ENCODE peak calls at places on chromosomes 4 and X, in ten cellular contexts. One of them, this sample, is unnamed.

GRCh38 chr4:4217123-4217522 is 9.6 kb downstream of the OTOP1 start:
- DNase-seq in A549: no peak
- DNase-seq in lower lobe of right lung: no peak
- DNase-seq in Peyer's patch: no peak
- DNase-seq in AG04449: no peak
- DNase-seq in PC-9: no peak
- DNase-seq in heart right ventricle: no peak
- DNase-seq in uterus: no peak
- DNase-seq in neural crest cell: no peak
- DNase-seq in ovary: no peak
- DNase-seq in this sample: no peak

GRCh38 chr4:110073045-110073845 is 125.2 kb downstream of the ELOVL6 start:
- DNase-seq in A549: no peak
- DNase-seq in lower lobe of right lung: no peak
- DNase-seq in Peyer's patch: no peak
- DNase-seq in AG04449: no peak
- DNase-seq in PC-9: no peak
- DNase-seq in heart right ventricle: peak
- DNase-seq in uterus: no peak
- DNase-seq in neural crest cell: no peak
- DNase-seq in ovary: no peak
- DNase-seq in this sample: no peak

GRCh38 chr4:54233697-54234496 is 4.8 kb downstream of the PDGFRA start:
- DNase-seq in A549: peak
- DNase-seq in lower lobe of right lung: peak
- DNase-seq in Peyer's patch: peak
- DNase-seq in AG04449: no peak
- DNase-seq in PC-9: no peak
- DNase-seq in heart right ventricle: peak
- DNase-seq in uterus: peak
- DNase-seq in neural crest cell: peak
- DNase-seq in ovary: peak
- DNase-seq in this sample: peak

GRCh38 chrX:8844157-8844556 is 43.0 kb upstream of the FAM9A start:
- DNase-seq in A549: no peak
- DNase-seq in lower lobe of right lung: no peak
- DNase-seq in Peyer's patch: no peak
- DNase-seq in AG04449: no peak
- DNase-seq in PC-9: peak
- DNase-seq in heart right ventricle: no peak
- DNase-seq in uterus: no peak
- DNase-seq in neural crest cell: no peak
- DNase-seq in ovary: no peak
- DNase-seq in this sample: no peak

GRCh38 chr4:67261971-67262370 is 283.3 kb downstream of the CENPC start:
- DNase-seq in A549: no peak
- DNase-seq in lower lobe of right lung: no peak
- DNase-seq in Peyer's patch: no peak
- DNase-seq in AG04449: no peak
- DNase-seq in PC-9: no peak
- DNase-seq in heart right ventricle: no peak
- DNase-seq in uterus: no peak
- DNase-seq in neural crest cell: no peak
- DNase-seq in ovary: no peak
- DNase-seq in this sample: no peak

GRCh38 chrX:19673334-19674040 is 158.2 kb upstream of the MAP3K15 start:
- DNase-seq in A549: peak
- DNase-seq in lower lobe of right lung: no peak
- DNase-seq in Peyer's patch: no peak
- DNase-seq in AG04449: peak
- DNase-seq in PC-9: peak
- DNase-seq in heart right ventricle: peak
- DNase-seq in uterus: peak
- DNase-seq in neural crest cell: no peak
- DNase-seq in ovary: peak
- DNase-seq in this sample: peak

GRCh38 chrX:48854898-48855297 is 19.5 kb upstream of the PCSK1N start:
- DNase-seq in A549: no peak
- DNase-seq in lower lobe of right lung: no peak
- DNase-seq in Peyer's patch: no peak
- DNase-seq in AG04449: no peak
- DNase-seq in PC-9: no peak
- DNase-seq in heart right ventricle: no peak
- DNase-seq in uterus: no peak
- DNase-seq in neural crest cell: no peak
- DNase-seq in ovary: no peak
- DNase-seq in this sample: peak

GRCh38 chr4:47510506-47511143 is 25.6 kb downstream of the ATP10D start:
- DNase-seq in A549: no peak
- DNase-seq in lower lobe of right lung: no peak
- DNase-seq in Peyer's patch: no peak
- DNase-seq in AG04449: no peak
- DNase-seq in PC-9: peak
- DNase-seq in heart right ventricle: no peak
- DNase-seq in uterus: no peak
- DNase-seq in neural crest cell: no peak
- DNase-seq in ovary: no peak
- DNase-seq in this sample: no peak

GRCh38 chr4:185305979-185306442 is 89.7 kb downstream of the LRP2BP start:
- DNase-seq in A549: no peak
- DNase-seq in lower lobe of right lung: no peak
- DNase-seq in Peyer's patch: no peak
- DNase-seq in AG04449: peak
- DNase-seq in PC-9: peak
- DNase-seq in heart right ventricle: no peak
- DNase-seq in uterus: no peak
- DNase-seq in neural crest cell: no peak
- DNase-seq in ovary: no peak
- DNase-seq in this sample: peak

GRCh38 chrX:1576201-1577101 is 15.0 kb upstream of the AKAP17A start:
- DNase-seq in A549: no peak
- DNase-seq in lower lobe of right lung: no peak
- DNase-seq in Peyer's patch: no peak
- DNase-seq in AG04449: no peak
- DNase-seq in PC-9: no peak
- DNase-seq in heart right ventricle: no peak
- DNase-seq in uterus: no peak
- DNase-seq in neural crest cell: no peak
- DNase-seq in ovary: no peak
- DNase-seq in this sample: no peak

GRCh38 chrX:19576742-19577141 is 61.4 kb upstream of the MAP3K15 start:
- DNase-seq in A549: no peak
- DNase-seq in lower lobe of right lung: no peak
- DNase-seq in Peyer's patch: no peak
- DNase-seq in AG04449: no peak
- DNase-seq in PC-9: no peak
- DNase-seq in heart right ventricle: no peak
- DNase-seq in uterus: no peak
- DNase-seq in neural crest cell: no peak
- DNase-seq in ovary: no peak
- DNase-seq in this sample: no peak

DNA sequence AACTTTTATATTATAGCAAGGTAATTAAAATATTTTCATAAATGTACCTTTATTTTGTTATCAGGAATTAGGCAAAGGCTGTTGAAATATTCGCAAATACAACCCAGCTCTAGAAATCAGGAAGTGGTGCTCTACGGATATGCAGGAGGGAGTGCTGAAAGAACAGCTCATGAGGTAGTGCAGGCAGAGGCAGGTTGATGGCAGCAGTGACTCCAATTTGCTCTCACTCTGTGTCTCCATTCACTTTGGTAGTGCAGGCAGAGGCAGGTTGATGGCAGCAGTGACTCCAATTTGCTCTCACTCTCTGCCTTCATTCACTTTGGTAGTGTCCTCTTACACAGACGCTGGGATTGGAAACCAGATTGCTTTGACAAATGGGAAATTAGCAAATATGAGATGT is 277.9 kb downstream of the TRIML1 start:
- DNase-seq in A549: no peak
- DNase-seq in lower lobe of right lung: no peak
- DNase-seq in Peyer's patch: no peak
- DNase-seq in AG04449: no peak
- DNase-seq in PC-9: no peak
- DNase-seq in heart right ventricle: no peak
- DNase-seq in uterus: no peak
- DNase-seq in neural crest cell: no peak
- DNase-seq in ovary: no peak
- DNase-seq in this sample: no peak
- TF ChIP-seq CTCF in A549: no peak
- TF ChIP-seq CTCF in lower lobe of right lung: no peak
- TF ChIP-seq CTCF in Peyer's patch: no peak
- TF ChIP-seq CTCF in AG04449: no peak
- TF ChIP-seq CTCF in PC-9: no peak
- TF ChIP-seq CTCF in heart right ventricle: no peak
- TF ChIP-seq CTCF in uterus: no peak
- TF ChIP-seq CTCF in neural crest cell: no peak
- TF ChIP-seq CTCF in ovary: no peak
- TF ChIP-seq CTCF in this sample: no peak

GRCh38 chr4:8859550-8860095 is 12.0 kb downstream of the HMX1 start:
- DNase-seq in A549: no peak
- DNase-seq in lower lobe of right lung: no peak
- DNase-seq in Peyer's patch: no peak
- DNase-seq in AG04449: no peak
- DNase-seq in PC-9: no peak
- DNase-seq in heart right ventricle: no peak
- DNase-seq in uterus: no peak
- DNase-seq in neural crest cell: no peak
- DNase-seq in ovary: no peak
- DNase-seq in this sample: no peak

GRCh38 chr4:8857682-8858187 is 13.9 kb downstream of the HMX1 start:
- DNase-seq in A549: no peak
- DNase-seq in lower lobe of right lung: no peak
- DNase-seq in Peyer's patch: no peak
- DNase-seq in AG04449: no peak
- DNase-seq in PC-9: no peak
- DNase-seq in heart right ventricle: no peak
- DNase-seq in uterus: no peak
- DNase-seq in neural crest cell: no peak
- DNase-seq in ovary: no peak
- DNase-seq in this sample: no peak

GRCh38 chr4:8858188-8858924 is 13.3 kb downstream of the HMX1 start:
- DNase-seq in A549: no peak
- DNase-seq in lower lobe of right lung: no peak
- DNase-seq in Peyer's patch: no peak
- DNase-seq in AG04449: no peak
- DNase-seq in PC-9: no peak
- DNase-seq in heart right ventricle: no peak
- DNase-seq in uterus: no peak
- DNase-seq in neural crest cell: no peak
- DNase-seq in ovary: no peak
- DNase-seq in this sample: no peak

GRCh38 chr4:8860096-8860891 is 11.3 kb downstream of the HMX1 start:
- DNase-seq in A549: no peak
- DNase-seq in lower lobe of right lung: no peak
- DNase-seq in Peyer's patch: no peak
- DNase-seq in AG04449: no peak
- DNase-seq in PC-9: no peak
- DNase-seq in heart right ventricle: no peak
- DNase-seq in uterus: no peak
- DNase-seq in neural crest cell: no peak
- DNase-seq in ovary: no peak
- DNase-seq in this sample: no peak

DNA sequence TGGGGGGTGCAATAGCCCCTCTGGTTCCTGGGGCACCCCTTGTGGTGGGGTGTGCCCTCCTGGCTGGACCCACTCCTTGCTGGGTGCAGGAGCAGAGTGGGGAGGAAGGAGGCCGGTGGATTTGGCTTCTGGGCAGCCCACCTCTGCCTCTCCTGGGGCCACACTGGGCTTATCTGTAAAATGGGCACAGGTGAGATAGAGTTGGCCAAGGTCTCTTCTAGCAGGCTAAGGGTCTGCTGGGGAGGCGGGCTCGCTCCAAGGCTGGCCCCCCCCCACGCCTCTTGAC is 12.8 kb downstream of the HMX1 start:
- DNase-seq in A549: no peak
- DNase-seq in lower lobe of right lung: no peak
- DNase-seq in Peyer's patch: no peak
- DNase-seq in AG04449: no peak
- DNase-seq in PC-9: no peak
- DNase-seq in heart right ventricle: no peak
- DNase-seq in uterus: no peak
- DNase-seq in neural crest cell: no peak
- DNase-seq in ovary: no peak
- DNase-seq in this sample: no peak
- TF ChIP-seq CTCF in A549: no peak
- TF ChIP-seq CTCF in lower lobe of right lung: no peak
- TF ChIP-seq CTCF in Peyer's patch: no peak
- TF ChIP-seq CTCF in AG04449: no peak
- TF ChIP-seq CTCF in PC-9: no peak
- TF ChIP-seq CTCF in heart right ventricle: no peak
- TF ChIP-seq CTCF in uterus: no peak
- TF ChIP-seq CTCF in neural crest cell: no peak
- TF ChIP-seq CTCF in ovary: no peak
- TF ChIP-seq CTCF in this sample: no peak

GRCh38 chr4:124322234-124322831 is 390.2 kb downstream of the ANKRD50 start:
- DNase-seq in A549: peak
- DNase-seq in lower lobe of right lung: no peak
- DNase-seq in Peyer's patch: no peak
- DNase-seq in AG04449: no peak
- DNase-seq in PC-9: no peak
- DNase-seq in heart right ventricle: no peak
- DNase-seq in uterus: no peak
- DNase-seq in neural crest cell: no peak
- DNase-seq in ovary: no peak
- DNase-seq in this sample: no peak

GRCh38 chr4:124318292-124318691 is 394.2 kb downstream of the ANKRD50 start:
- DNase-seq in A549: no peak
- DNase-seq in lower lobe of right lung: no peak
- DNase-seq in Peyer's patch: no peak
- DNase-seq in AG04449: no peak
- DNase-seq in PC-9: no peak
- DNase-seq in heart right ventricle: no peak
- DNase-seq in uterus: no peak
- DNase-seq in neural crest cell: no peak
- DNase-seq in ovary: no peak
- DNase-seq in this sample: no peak

GRCh38 chr4:124325676-124326075 is 386.9 kb downstream of the ANKRD50 start:
- DNase-seq in A549: no peak
- DNase-seq in lower lobe of right lung: no peak
- DNase-seq in Peyer's patch: no peak
- DNase-seq in AG04449: no peak
- DNase-seq in PC-9: no peak
- DNase-seq in heart right ventricle: no peak
- DNase-seq in uterus: no peak
- DNase-seq in neural crest cell: no peak
- DNase-seq in ovary: no peak
- DNase-seq in this sample: no peak

GRCh38 chr4:124321370-124321769 is 391.2 kb downstream of the ANKRD50 start:
- DNase-seq in A549: no peak
- DNase-seq in lower lobe of right lung: no peak
- DNase-seq in Peyer's patch: no peak
- DNase-seq in AG04449: no peak
- DNase-seq in PC-9: no peak
- DNase-seq in heart right ventricle: no peak
- DNase-seq in uterus: no peak
- DNase-seq in neural crest cell: no peak
- DNase-seq in ovary: no peak
- DNase-seq in this sample: peak
- TF ChIP-seq CTCF in A549: no peak
- TF ChIP-seq CTCF in lower lobe of right lung: no peak
- TF ChIP-seq CTCF in Peyer's patch: no peak
- TF ChIP-seq CTCF in AG04449: no peak
- TF ChIP-seq CTCF in PC-9: no peak
- TF ChIP-seq CTCF in heart right ventricle: no peak
- TF ChIP-seq CTCF in uterus: no peak
- TF ChIP-seq CTCF in neural crest cell: no peak
- TF ChIP-seq CTCF in ovary: no peak
- TF ChIP-seq CTCF in this sample: no peak

GRCh38 chr4:14520171-14520570 is 482.1 kb upstream of the CPEB2 start:
- DNase-seq in A549: no peak
- DNase-seq in lower lobe of right lung: no peak
- DNase-seq in Peyer's patch: no peak
- DNase-seq in AG04449: no peak
- DNase-seq in PC-9: no peak
- DNase-seq in heart right ventricle: no peak
- DNase-seq in uterus: no peak
- DNase-seq in neural crest cell: no peak
- DNase-seq in ovary: no peak
- DNase-seq in this sample: no peak
- TF ChIP-seq CTCF in A549: no peak
- TF ChIP-seq CTCF in lower lobe of right lung: no peak
- TF ChIP-seq CTCF in Peyer's patch: no peak
- TF ChIP-seq CTCF in AG04449: no peak
- TF ChIP-seq CTCF in PC-9: no peak
- TF ChIP-seq CTCF in heart right ventricle: no peak
- TF ChIP-seq CTCF in uterus: no peak
- TF ChIP-seq CTCF in neural crest cell: no peak
- TF ChIP-seq CTCF in ovary: no peak
- TF ChIP-seq CTCF in this sample: no peak

This sample was measured in Calu3.